ENCODE peak calls at places on chromosomes 11 and 22, in seven cellular contexts. H is Peyer's patch; Q is body of pancreas; G is CD8-positive, alpha-beta T cell; U is upper lobe of right lung; R is thoracic aorta; K is kidney. Y is an unnamed sample. For H3K4me1, the result is how much of the 10 kb centered on the place peaks cover.

GRCh38 chr11:9530020-9530628 is 43.3 kb upstream of the WEE1 start:
- DNase-seq in H (no peak), Q (no peak), G (no peak), U (no peak), R (no peak), K (no peak), Y (no peak)

GRCh38 chr11:65204646-65205601 is 23.2 kb downstream of the CAPN1 start:
- DNase-seq in H (no peak), Q (no peak), G (peak), U (peak), R (no peak), K (peak), Y (peak)

GRCh38 chr11:42249956-42250355 is 790.5 kb upstream of the LRRC4C start:
- DNase-seq in H (no peak), Q (no peak), G (no peak), U (no peak), R (no peak), K (no peak), Y (no peak)

GRCh38 chr11:9461760-9462134 is 935 bp downstream of the ZNF143 start:
- DNase-seq in H (no peak), Q (no peak), G (no peak), U (no peak), R (no peak), K (no peak), Y (no peak)

GRCh38 chr11:102709211-102709980 is 3.8 kb upstream of the MMP27 start:
- DNase-seq in H (no peak), Q (no peak), G (no peak), U (no peak), R (no peak), K (no peak), Y (no peak)

GRCh38 chr11:128725630-128726461 is 32.0 kb downstream of the FLI1 start:
- DNase-seq in H (no peak), Q (no peak), G (peak), U (no peak), R (no peak), K (no peak), Y (no peak)

GRCh38 chr11:70675697-70676374 is 277.5 kb downstream of the CTTN start:
- DNase-seq in H (no peak), Q (no peak), G (no peak), U (no peak), R (no peak), K (no peak), Y (no peak)

GRCh38 chr11:43818220-43818619 is 62.4 kb upstream of the ALKBH3 start:
- DNase-seq in H (no peak), Q (no peak), G (no peak), U (no peak), R (no peak), K (no peak), Y (no peak)

GRCh38 chr22:25176175-25176574 is 23.5 kb upstream of the CRYBB3 start:
- DNase-seq in H (no peak), Q (no peak), G (no peak), U (peak), R (no peak), K (no peak), Y (no peak)

GRCh38 chr11:128502736-128503135 is 84.6 kb downstream of the ETS1 start:
- DNase-seq in H (no peak), Q (no peak), G (no peak), U (no peak), R (no peak), K (no peak), Y (no peak)

GRCh38 chr11:115778928-115779650 is 274.9 kb upstream of the CADM1 start:
- DNase-seq in H (no peak), Q (no peak), G (no peak), U (no peak), R (no peak), K (no peak), Y (no peak)

GRCh38 chr11:134338068-134338467 is 6.3 kb downstream of the GLB1L2 start:
- DNase-seq in H (no peak), Q (no peak), G (no peak), U (no peak), R (no peak), K (no peak), Y (no peak)

GRCh38 chr11:9138612-9139579 is 47.5 kb upstream of the SCUBE2 start:
- DNase-seq in H (no peak), Q (peak), G (peak), U (no peak), R (peak), K (no peak), Y (no peak)

GRCh38 chr11:4751201-4751600 is 18.5 kb downstream of the OR51F1 start:
- DNase-seq in H (no peak), Q (no peak), G (no peak), U (no peak), R (no peak), K (no peak), Y (no peak)

GRCh38 chr11:61776561-61777075 is 15.8 kb downstream of the TMEM258 start:
- DNase-seq in H (peak), Q (peak), G (peak), U (peak), R (no peak), K (peak), Y (peak)

GRCh38 chr22:29661355-29661754 is 57.9 kb downstream of the NF2 start:
- DNase-seq in H (no peak), Q (no peak), G (no peak), U (no peak), R (no peak), K (no peak), Y (no peak)

GRCh38 chr11:65121447-65121864 is 478 bp downstream of the FAU start:
- DNase-seq in H (peak), Q (no peak), G (no peak), U (peak), R (no peak), K (peak), Y (no peak)

GRCh38 chr11:130827697-130828377 is 88.4 kb downstream of the SNX19 start:
- DNase-seq in H (no peak), Q (peak), G (no peak), U (no peak), R (peak), K (peak), Y (no peak)

GRCh38 chr22:20039683-20040325 is 18.9 kb downstream of the TANGO2 start:
- DNase-seq in H (no peak), Q (no peak), G (no peak), U (no peak), R (no peak), K (no peak), Y (no peak)

GRCh38 chr11:128299132-128299726 is 288.1 kb downstream of the ETS1 start:
- DNase-seq in H (no peak), Q (no peak), G (no peak), U (no peak), R (no peak), K (no peak), Y (no peak)

GRCh38 chr22:27866136-27867091 is 52.6 kb downstream of the PITPNB start:
- DNase-seq in H (no peak), Q (no peak), G (no peak), U (no peak), R (no peak), K (no peak), Y (no peak)

GRCh38 chr22:27867114-27867957 is 51.7 kb downstream of the PITPNB start:
- DNase-seq in H (no peak), Q (no peak), G (no peak), U (no peak), R (no peak), K (no peak), Y (no peak)

GRCh38 chr22:27859336-27859735 is 57.8 kb upstream of the MN1 start:
- DNase-seq in H (no peak), Q (no peak), G (no peak), U (no peak), R (no peak), K (no peak), Y (no peak)

GRCh38 chr22:27863001-27863400 is 56.1 kb downstream of the PITPNB start:
- DNase-seq in H (no peak), Q (no peak), G (no peak), U (no peak), R (no peak), K (no peak), Y (no peak)

GRCh38 chr22:27863556-27863955 is 55.5 kb downstream of the PITPNB start:
- DNase-seq in H (no peak), Q (no peak), G (no peak), U (no peak), R (no peak), K (no peak), Y (no peak)
- H3K4me1 ChIP-seq in H (under half), Q (half or more), G (under half), U (under half), R (half or more), K (under half), Y (under half)

GRCh38 chr11:2305862-2306823 is 4.3 kb downstream of the TSPAN32 start:
- DNase-seq in H (peak), Q (peak), G (peak), U (peak), R (no peak), K (peak), Y (no peak)
- H3K4me1 ChIP-seq in H (under half), Q (under half), G (half or more), U (under half), R (under half), K (under half), Y (under half)

GRCh38 chr22:38953577-38954413 is 3.6 kb upstream of the APOBEC3A start:
- DNase-seq in H (peak), Q (no peak), G (no peak), U (no peak), R (no peak), K (peak), Y (no peak)

GRCh38 chr22:38953091-38953490 is 4.3 kb upstream of the APOBEC3A start:
- DNase-seq in H (peak), Q (no peak), G (no peak), U (no peak), R (no peak), K (peak), Y (no peak)

GRCh38 chr22:38955250-38955775 is 2.1 kb upstream of the APOBEC3A start:
- DNase-seq in H (peak), Q (no peak), G (no peak), U (no peak), R (no peak), K (peak), Y (no peak)

GRCh38 chr22:38955926-38956325 is 1.5 kb upstream of the APOBEC3A start:
- DNase-seq in H (no peak), Q (no peak), G (no peak), U (no peak), R (no peak), K (peak), Y (no peak)

GRCh38 chr22:38954414-38955043 is 2.9 kb upstream of the APOBEC3A start:
- DNase-seq in H (no peak), Q (no peak), G (no peak), U (no peak), R (no peak), K (peak), Y (no peak)
- H3K4me1 ChIP-seq in H (under half), Q (under half), G (under half), U (under half), R (under half), K (under half), Y (under half)

GRCh38 chr22:31288496-31289235 is 3.6 kb downstream of the PIK3IP1 start:
- DNase-seq in H (no peak), Q (no peak), G (no peak), U (no peak), R (no peak), K (no peak), Y (no peak)

GRCh38 chr22:31291716-31292644 is at the start of gene PIK3IP1:
- DNase-seq in H (peak), Q (peak), G (peak), U (peak), R (peak), K (peak), Y (peak)

GRCh38 chr22:31289335-31289734 is 3.0 kb downstream of the PIK3IP1 start:
- DNase-seq in H (peak), Q (no peak), G (no peak), U (no peak), R (no peak), K (no peak), Y (no peak)

GRCh38 chr22:31290494-31291402 is 1.5 kb downstream of the PIK3IP1 start:
- DNase-seq in H (peak), Q (peak), G (peak), U (peak), R (peak), K (peak), Y (peak)

GRCh38 chr22:31291403-31291715 is 929 bp downstream of the PIK3IP1 start:
- DNase-seq in H (no peak), Q (no peak), G (no peak), U (no peak), R (no peak), K (no peak), Y (no peak)
- H3K4me1 ChIP-seq in H (under half), Q (under half), G (half or more), U (half or more), R (under half), K (under half), Y (under half)

GRCh38 chr22:31951201-31952093 is 7.1 kb downstream of the YWHAH start:
- DNase-seq in H (no peak), Q (no peak), G (no peak), U (peak), R (no peak), K (peak), Y (no peak)

GRCh38 chr22:31952094-31952401 is 7.7 kb downstream of the YWHAH start:
- DNase-seq in H (no peak), Q (no peak), G (no peak), U (no peak), R (no peak), K (no peak), Y (no peak)

GRCh38 chr22:31950226-31950625 is 5.9 kb downstream of the YWHAH start:
- DNase-seq in H (peak), Q (no peak), G (no peak), U (no peak), R (no peak), K (no peak), Y (no peak)

GRCh38 chr22:31953251-31953650 is 8.9 kb downstream of the YWHAH start:
- DNase-seq in H (no peak), Q (no peak), G (no peak), U (no peak), R (no peak), K (no peak), Y (no peak)

GRCh38 chr22:31952459-31952858 is 8.1 kb downstream of the YWHAH start:
- DNase-seq in H (no peak), Q (no peak), G (no peak), U (no peak), R (no peak), K (no peak), Y (no peak)
- H3K4me1 ChIP-seq in H (under half), Q (half or more), G (under half), U (half or more), R (half or more), K (under half), Y (under half)

GRCh38 chr11:330307-330693 is 9.6 kb upstream of the IFITM3 start:
- DNase-seq in H (no peak), Q (no peak), G (no peak), U (peak), R (no peak), K (peak), Y (no peak)
- H3K4me1 ChIP-seq in H (under half), Q (under half), G (half or more), U (under half), R (under half), K (under half), Y (under half)

Y was measured in HAP-1.